ENCODE peak calls at places on chromosomes 12 and 14, in seven cellular contexts. I is HFF-Myc, Z is foreskin fibroblast, N is heart left ventricle, G is right lobe of liver, V is uterus, A is astrocyte of the spinal cord. B is an unnamed sample.

GRCh38 chr12:51131745-51132521 is 41.0 kb downstream of the TFCP2 start:
- DNase-seq in G (no peak), A (no peak), I (no peak), Z (no peak), V (no peak), N (no peak), B (no peak)

GRCh38 chr14:99679543-99679942 is 4.6 kb upstream of the CYP46A1 start:
- DNase-seq in Z (no peak), N (no peak), G (peak), V (no peak), A (no peak), I (no peak), B (no peak)

GRCh38 chr12:63298386-63298930 is 147.5 kb upstream of the AVPR1A start:
- DNase-seq in N (no peak), V (no peak), I (no peak), G (no peak), Z (no peak), A (no peak), B (no peak)

GRCh38 chr12:116187158-116187511 is 90.4 kb downstream of the MED13L start:
- DNase-seq in N (no peak), G (no peak), A (peak), V (no peak), I (no peak), Z (no peak), B (no peak)

GRCh38 chr12:91633734-91634357 is 451.2 kb upstream of the DCN start:
- DNase-seq in A (no peak), Z (no peak), V (no peak), N (peak), G (no peak), I (no peak), B (no peak)

GRCh38 chr12:110733857-110734373 is 8.8 kb downstream of the PPP1CC start:
- DNase-seq in I (no peak), V (no peak), Z (no peak), A (no peak), N (no peak), G (no peak), B (no peak)

GRCh38 chr12:84070311-84070710 is 842.3 kb downstream of the SLC6A15 start:
- DNase-seq in G (no peak), V (peak), N (no peak), A (peak), I (peak), Z (peak), B (no peak)

GRCh38 chr14:49783394-49784010 is 15.5 kb downstream of the KLHDC2 start:
- DNase-seq in I (no peak), N (no peak), A (no peak), G (no peak), V (no peak), Z (no peak), B (no peak)

GRCh38 chr12:1488908-1489381 is 105.4 kb downstream of the FBXL14 start:
- DNase-seq in Z (peak), V (no peak), A (no peak), N (no peak), G (no peak), I (peak), B (no peak)

GRCh38 chr14:78933948-78934524 is 763.9 kb downstream of the NRXN3 start:
- DNase-seq in N (no peak), V (no peak), I (no peak), A (peak), G (no peak), Z (peak), B (peak)

GRCh38 chr12:11855993-11856374 is 206.5 kb downstream of the ETV6 start:
- DNase-seq in A (no peak), G (no peak), V (no peak), I (no peak), Z (no peak), N (no peak), B (peak)

GRCh38 chr12:6809056-6809455 is 12.6 kb upstream of the GPR162 start:
- DNase-seq in A (no peak), V (no peak), I (no peak), N (no peak), Z (no peak), G (no peak), B (no peak)

GRCh38 chr12:28424965-28425364 is 234.7 kb downstream of the CCDC91 start:
- DNase-seq in I (no peak), Z (peak), A (peak), V (peak), G (no peak), N (peak), B (no peak)

GRCh38 chr14:39203659-39204606 is 28.9 kb downstream of the PNN start:
- DNase-seq in V (no peak), Z (no peak), N (no peak), A (no peak), I (no peak), G (no peak), B (no peak)

GRCh38 chr12:47576256-47576655 is 129.6 kb downstream of the RPAP3 start:
- DNase-seq in V (no peak), N (no peak), I (no peak), Z (no peak), A (no peak), G (no peak), B (no peak)

GRCh38 chr12:71071466-71072097 is 86.2 kb downstream of the TSPAN8 start:
- DNase-seq in Z (peak), I (no peak), N (no peak), A (no peak), G (no peak), V (no peak), B (no peak)

DNA sequence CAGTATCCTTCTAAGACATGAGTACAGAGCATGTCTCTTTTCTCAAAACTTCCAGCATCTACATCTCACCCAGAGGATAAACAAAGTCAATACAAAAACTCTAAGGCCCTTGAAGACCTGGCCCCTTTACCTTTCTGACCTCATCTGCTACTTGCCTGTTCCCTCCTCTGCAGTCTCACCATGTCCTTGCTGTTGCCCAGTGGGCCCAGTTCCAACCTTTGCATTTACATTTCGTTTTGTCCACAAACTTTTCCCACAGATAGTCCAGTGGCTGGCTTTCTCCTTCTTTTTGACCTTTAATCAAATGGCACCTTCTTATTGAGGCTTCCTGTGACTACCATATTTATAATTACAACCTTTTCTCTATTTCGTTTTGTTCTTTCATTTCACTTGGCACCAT is 1.6 kb downstream of the IRAK4 start:
- DNase-seq in Z (no peak), I (no peak), G (no peak), A (no peak), V (no peak), N (no peak), B (no peak)
- H3K4me3 ChIP-seq in Z (peak), I (no peak), G (no peak), A (no peak), V (no peak), N (peak), B (peak)

GRCh38 chr14:103105580-103106168 is 11.1 kb downstream of the EXOC3L4 start:
- DNase-seq in N (no peak), Z (peak), G (no peak), V (no peak), I (no peak), A (no peak), B (peak)
- TF ChIP-seq CTCF in N (peak), Z (no peak), G (no peak), V (no peak), I (no peak), A (no peak), B (peak)

DNA sequence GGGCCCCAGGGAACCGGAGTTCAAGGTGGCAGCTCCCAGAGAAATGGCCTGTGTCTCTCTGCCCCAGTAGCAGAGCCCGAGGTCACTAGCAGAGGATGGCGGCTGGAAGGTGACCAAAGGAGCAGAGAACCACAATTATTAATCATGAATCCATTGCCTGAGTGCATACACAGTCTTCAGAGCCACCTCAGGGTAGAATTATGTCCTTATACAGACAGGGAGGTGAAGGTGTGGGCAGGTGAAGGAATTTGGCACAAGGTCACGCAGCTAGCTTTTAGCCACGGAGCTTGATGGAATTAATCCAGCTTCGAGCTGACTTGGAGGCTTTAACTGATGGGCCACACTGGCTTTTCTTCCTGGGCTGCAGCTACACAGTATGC is 93.2 kb downstream of the LRRC74A start:
- DNase-seq in N (no peak), Z (no peak), I (no peak), A (no peak), V (no peak), G (no peak), B (no peak)
- H3K4me3 ChIP-seq in N (peak), Z (peak), I (peak), A (no peak), V (no peak), G (no peak), B (no peak)

GRCh38 chr12:2783936-2784600 is 10.7 kb upstream of the FKBP4 start:
- DNase-seq in A (peak), Z (peak), I (no peak), G (peak), N (peak), V (peak), B (peak)
- TF ChIP-seq CTCF in A (peak), Z (peak), I (peak), G (peak), N (peak), V (peak), B (peak)

DNA sequence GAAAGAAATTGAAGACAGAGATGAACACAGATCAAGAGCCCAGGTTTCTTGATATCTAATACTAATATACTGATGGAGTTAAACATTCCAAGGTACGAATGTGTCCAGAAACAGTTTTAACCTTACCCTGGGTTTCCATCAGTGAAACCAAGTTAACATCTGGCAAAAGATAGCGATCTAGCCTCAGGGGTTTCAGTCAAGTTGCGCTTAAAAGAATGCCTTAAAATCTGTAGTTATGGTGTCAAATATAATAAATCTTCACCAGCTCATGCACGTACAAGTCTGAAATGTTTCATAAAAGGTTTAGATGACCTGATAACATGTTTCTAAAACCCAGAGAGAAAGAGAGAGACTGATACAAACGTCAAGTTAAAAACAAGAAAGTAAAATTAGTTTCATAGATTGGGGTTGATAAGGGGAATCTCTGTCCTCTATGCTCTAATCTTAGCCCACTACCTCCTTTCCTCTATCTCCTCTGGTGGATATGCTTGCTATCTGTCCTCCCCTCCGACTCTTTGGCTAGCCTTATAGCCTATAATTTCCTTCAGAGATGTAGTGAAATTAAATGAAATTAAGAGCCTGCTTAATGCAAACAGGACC is 18.6 kb upstream of the FOS start:
- DNase-seq in I (no peak), V (no peak), N (no peak), Z (no peak), A (no peak), G (no peak), B (no peak)
- H3K4me3 ChIP-seq in I (no peak), V (no peak), N (peak), Z (no peak), A (no peak), G (no peak), B (no peak)

B was measured in GM12865.